ENCODE peak calls at places on chromosome 2, in seven cellular contexts. L is GM20000, C is PC-3, D is GM10248, R is GM13976, O is MCF 10A, P is osteocyte. H is an unnamed sample.

GRCh38 chr2:227817940-227818568 is 4.4 kb downstream of the CCL20 start:
- DNase-seq in C (peak), D (no peak), P (peak), R (no peak), O (peak), L (no peak), H (no peak)

GRCh38 chr2:77161009-77161408 is 361.2 kb downstream of the LRRTM4 start:
- DNase-seq in C (peak), L (no peak), R (no peak), O (peak), D (no peak), P (no peak), H (no peak)

GRCh38 chr2:7203056-7203467 is 285.9 kb downstream of the RNF144A start:
- DNase-seq in R (peak), L (peak), D (peak), P (no peak), C (peak), O (peak), H (peak)

GRCh38 chr2:55112229-55113016 is 62.2 kb upstream of the RTN4 start:
- DNase-seq in R (no peak), L (no peak), O (no peak), P (peak), C (no peak), D (no peak), H (no peak)

GRCh38 chr2:42810971-42811865 is 18.8 kb upstream of the HAAO start:
- DNase-seq in D (peak), P (peak), L (peak), C (no peak), R (peak), O (no peak), H (peak)

GRCh38 chr2:171482877-171483276 is 39.4 kb upstream of the CYBRD1 start:
- DNase-seq in R (no peak), C (no peak), L (no peak), P (no peak), O (no peak), D (no peak), H (no peak)

GRCh38 chr2:26088038-26088643 is 54.3 kb downstream of the RAB10 start:
- DNase-seq in D (peak), C (peak), L (peak), P (no peak), O (peak), R (peak), H (peak)

GRCh38 chr2:201465524-201465971 is 14.0 kb downstream of the STRADB start:
- DNase-seq in R (no peak), C (no peak), O (no peak), P (no peak), D (no peak), L (no peak), H (no peak)

GRCh38 chr2:19299522-19299921 is 58.9 kb downstream of the OSR1 start:
- DNase-seq in R (no peak), L (no peak), O (no peak), D (no peak), C (no peak), P (no peak), H (no peak)

GRCh38 chr2:47631840-47632398 is 151.0 kb upstream of the MSH6 start:
- DNase-seq in O (peak), D (no peak), C (peak), R (no peak), P (no peak), L (no peak), H (no peak)

DNA sequence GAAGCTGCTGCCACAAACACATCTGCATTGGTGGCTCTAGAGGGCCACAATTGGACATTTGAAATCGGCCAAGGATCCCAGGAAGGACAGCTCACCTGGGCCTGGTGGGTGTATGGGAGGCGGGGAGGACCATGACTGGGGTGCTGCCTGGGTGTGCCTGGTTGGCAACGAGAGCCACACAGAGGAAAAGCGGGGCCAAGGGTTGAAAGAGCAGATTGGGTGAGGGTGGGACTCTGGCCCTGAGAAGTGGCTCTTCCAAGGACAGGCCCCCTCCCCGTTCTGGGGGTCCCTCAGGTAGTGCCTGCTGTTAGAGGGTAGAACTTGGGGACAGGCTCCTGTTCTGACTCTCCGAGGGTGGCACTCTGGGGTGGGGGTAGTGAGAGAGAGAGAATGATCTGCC is 102.9 kb downstream of the CLIP4 start:
- DNase-seq in O (no peak), P (no peak), C (no peak), D (no peak), L (no peak), R (peak), H (no peak)
- TF ChIP-seq CTCF in O (no peak), P (no peak), C (no peak), D (no peak), L (no peak), R (no peak), H (no peak)

GRCh38 chr2:216700778-216701177 is 5.4 kb upstream of the IGFBP5 start:
- DNase-seq in P (no peak), D (no peak), R (no peak), C (no peak), O (no peak), L (no peak), H (no peak)

GRCh38 chr2:216696751-216697560 is 1.6 kb upstream of the IGFBP5 start:
- DNase-seq in D (no peak), O (peak), C (peak), L (no peak), R (no peak), P (no peak), H (no peak)

GRCh38 chr2:216698291-216698690 is 2.9 kb upstream of the IGFBP5 start:
- DNase-seq in D (no peak), P (no peak), C (no peak), O (no peak), L (no peak), R (no peak), H (no peak)

GRCh38 chr2:216700088-216700567 is 4.8 kb upstream of the IGFBP5 start:
- DNase-seq in P (no peak), O (no peak), L (no peak), C (no peak), R (no peak), D (no peak), H (no peak)

DNA sequence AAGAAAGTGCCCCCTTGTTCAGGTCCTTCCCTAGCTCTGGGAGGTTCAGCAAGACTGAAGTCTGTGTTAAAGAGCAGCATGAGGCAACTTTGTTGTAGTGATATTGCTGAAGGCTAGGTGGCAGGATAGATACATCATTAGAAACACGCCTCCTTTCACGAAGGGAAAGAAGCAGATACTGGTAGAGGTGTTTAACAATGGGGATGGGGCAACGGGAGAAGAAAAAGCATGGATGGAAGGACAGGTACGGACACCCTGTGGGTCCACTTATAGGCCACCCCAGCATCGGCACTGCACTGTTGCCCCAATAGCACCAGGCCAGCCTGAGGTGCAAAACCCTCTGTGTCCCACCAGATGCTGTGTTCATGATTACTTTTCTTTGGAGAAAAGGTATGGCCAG is 3.5 kb upstream of the IGFBP5 start:
- DNase-seq in P (no peak), R (peak), D (peak), L (peak), C (peak), O (peak), H (peak)
- TF ChIP-seq CTCF in P (peak), R (peak), D (peak), L (peak), C (peak), O (peak), H (peak)

GRCh38 chr2:60534034-60534393 is 19.4 kb downstream of the BCL11A start:
- DNase-seq in R (no peak), O (no peak), D (no peak), L (no peak), C (no peak), P (no peak), H (no peak)

GRCh38 chr2:60532421-60532820 is 21.0 kb downstream of the BCL11A start:
- DNase-seq in L (no peak), C (no peak), D (no peak), O (no peak), R (no peak), P (no peak), H (no peak)

GRCh38 chr2:60535392-60536312 is 17.8 kb downstream of the BCL11A start:
- DNase-seq in L (peak), C (no peak), P (no peak), R (no peak), O (no peak), D (no peak), H (no peak)

GRCh38 chr2:60531638-60532216 is 21.7 kb downstream of the BCL11A start:
- DNase-seq in O (no peak), D (no peak), P (no peak), C (no peak), R (no peak), L (no peak), H (no peak)

GRCh38 chr2:60533114-60534033 is 20.1 kb downstream of the BCL11A start:
- DNase-seq in P (no peak), D (no peak), R (no peak), O (peak), L (no peak), C (peak), H (no peak)
- TF ChIP-seq CTCF in P (no peak), D (no peak), R (no peak), O (no peak), L (no peak), C (no peak), H (no peak)

DNA sequence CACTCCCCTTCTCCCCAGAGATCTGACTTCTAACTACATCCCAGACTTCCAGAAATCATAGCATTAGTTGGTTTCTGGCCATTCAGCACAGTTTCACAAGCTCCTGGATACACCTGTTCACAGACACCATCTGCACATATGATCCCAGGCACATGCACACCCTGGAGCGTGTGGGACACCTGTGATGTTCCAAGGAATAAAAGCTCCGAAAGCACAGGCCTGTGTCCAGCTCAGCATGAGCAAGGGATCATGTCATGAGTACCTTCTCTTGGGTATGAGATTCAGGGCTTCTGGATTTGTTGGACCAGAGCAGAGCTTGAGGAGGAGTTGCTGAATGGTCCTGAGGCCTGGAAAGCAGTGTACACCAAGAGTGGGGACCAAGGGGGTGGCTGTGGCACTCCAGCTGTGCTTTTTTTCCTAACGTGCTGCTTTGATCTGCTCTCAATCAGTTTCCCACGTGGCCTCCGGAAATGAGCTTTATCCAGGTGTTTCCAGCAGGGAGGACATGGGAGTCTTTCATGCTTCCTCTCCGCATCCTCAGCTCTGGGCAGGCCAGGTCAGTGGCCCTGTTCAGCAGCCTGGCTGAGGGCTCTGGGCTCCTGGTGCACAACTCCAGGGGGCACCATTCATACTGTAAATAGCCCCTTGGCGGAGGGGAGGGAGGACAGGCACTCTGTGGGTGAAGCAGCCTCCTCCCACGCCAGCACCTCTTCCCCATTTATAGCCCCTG is 1.8 kb downstream of the DYSF start:
- DNase-seq in D (no peak), O (no peak), C (no peak), R (no peak), L (peak), P (no peak), H (no peak)
- TF ChIP-seq CTCF in D (no peak), O (no peak), C (no peak), R (no peak), L (no peak), P (peak), H (no peak)

GRCh38 chr2:69734858-69735574 is 6.9 kb upstream of the ANXA4 start:
- DNase-seq in O (no peak), D (no peak), R (no peak), P (peak), C (no peak), L (no peak), H (no peak)
- TF ChIP-seq CTCF in O (no peak), D (no peak), R (no peak), P (no peak), C (no peak), L (no peak), H (no peak)

GRCh38 chr2:43950383-43951008 is 45.3 kb downstream of the LRPPRC start:
- DNase-seq in D (peak), L (peak), P (no peak), C (peak), R (peak), O (peak), H (peak)
- TF ChIP-seq CTCF in D (peak), L (peak), P (peak), C (peak), R (peak), O (no peak), H (peak)

GRCh38 chr2:79511320-79511951 is 1.4 kb upstream of the CTNNA2 start:
- DNase-seq in P (no peak), O (peak), D (no peak), L (peak), R (peak), C (peak), H (no peak)

GRCh38 chr2:79512442-79513401 is at the start of gene CTNNA2:
- DNase-seq in P (peak), O (no peak), L (peak), C (peak), D (peak), R (peak), H (peak)
- TF ChIP-seq CTCF in P (peak), O (no peak), L (no peak), C (no peak), D (no peak), R (no peak), H (peak)

DNA sequence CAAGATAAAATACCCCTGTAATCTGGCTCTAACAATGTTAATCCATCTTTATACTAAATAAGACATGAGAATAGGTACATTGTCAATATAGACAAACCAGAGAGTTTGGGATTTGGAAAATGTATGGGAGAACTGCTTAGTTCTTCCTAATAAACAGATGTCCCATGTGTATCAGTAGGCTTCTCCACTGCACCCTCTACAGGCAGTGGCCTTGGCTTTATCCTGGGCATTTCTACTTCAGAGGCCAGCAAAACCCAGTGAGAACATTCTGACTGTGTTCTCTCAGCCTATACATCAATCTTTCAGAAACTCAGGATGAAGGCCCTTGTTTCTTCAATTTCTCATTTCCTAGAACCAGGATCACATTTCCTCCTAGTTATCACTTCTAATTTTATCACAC is 1167.5 kb upstream of the ACVR2A start:
- DNase-seq in D (no peak), C (peak), R (no peak), P (no peak), L (no peak), O (peak), H (no peak)
- TF ChIP-seq CTCF in D (no peak), C (peak), R (no peak), P (no peak), L (no peak), O (no peak), H (no peak)

GRCh38 chr2:237987263-237987662 is 20.4 kb downstream of the UBE2F start:
- DNase-seq in C (no peak), L (no peak), O (no peak), D (no peak), P (no peak), R (no peak), H (no peak)
- TF ChIP-seq CTCF in C (peak), L (no peak), O (no peak), D (no peak), P (no peak), R (no peak), H (no peak)

H was measured in GM13977.